ENCODE peak calls at places on chromosome 7, in four cellular contexts. S, Q, G and X are unnamed samples.

GRCh38 chr7:68726386-68726785 is 871.9 kb upstream of the AUTS2 start:
- DNase-seq in S (no peak), Q (no peak), G (no peak), X (no peak)

GRCh38 chr7:163971-164881 is 28.1 kb upstream of the FAM20C start:
- DNase-seq in S (no peak), Q (no peak), G (no peak), X (no peak)

GRCh38 chr7:152760384-152761115 is 998 bp downstream of the ACTR3B start:
- DNase-seq in S (no peak), Q (no peak), G (peak; percentile 33), X (no peak)

GRCh38 chr7:85041599-85042216 is 145.1 kb downstream of the SEMA3D start:
- DNase-seq in S (peak; percentile 62), Q (peak; percentile 55), G (peak; percentile 26), X (peak; percentile 67)

GRCh38 chr7:75875113-75876080 is 3.4 kb upstream of the RHBDD2 start:
- DNase-seq in S (no peak), Q (no peak), G (no peak), X (no peak)

GRCh38 chr7:128442346-128442745 is 13.3 kb upstream of the HILPDA start:
- DNase-seq in S (no peak), Q (no peak), G (no peak), X (no peak)

GRCh38 chr7:116711790-116712189 is 39.8 kb downstream of the MET start:
- DNase-seq in S (no peak), Q (no peak), G (no peak), X (no peak)

GRCh38 chr7:129315916-129316315 is 91.1 kb downstream of the AHCYL2 start:
- DNase-seq in S (no peak), Q (no peak), G (no peak), X (no peak)

GRCh38 chr7:55563596-55564325 is 8.5 kb downstream of the VOPP1 start:
- DNase-seq in S (no peak), Q (no peak), G (no peak), X (no peak)

GRCh38 chr7:144827581-144828139 is 8.2 kb downstream of the TPK1 start:
- DNase-seq in S (no peak), Q (no peak), G (no peak), X (no peak)

GRCh38 chr7:1368682-1369571 is 90.3 kb downstream of the MICALL2 start:
- DNase-seq in S (peak; percentile 27), Q (peak; percentile 10), G (peak; percentile 100), X (no peak)

GRCh38 chr7:1124816-1125602 is 35.0 kb downstream of the ZFAND2A start:
- DNase-seq in S (no peak), Q (no peak), G (no peak), X (no peak)

GRCh38 chr7:32881074-32881982 is 10.2 kb downstream of the KBTBD2 start:
- DNase-seq in S (no peak), Q (no peak), G (no peak), X (no peak)

GRCh38 chr7:123846217-123846891 is 1.4 kb downstream of the HYAL4 start:
- DNase-seq in S (no peak), Q (no peak), G (no peak), X (no peak)

GRCh38 chr7:84219310-84219709 is 24.7 kb upstream of the SEMA3A start:
- DNase-seq in S (no peak), Q (no peak), G (no peak), X (no peak)

GRCh38 chr7:4519819-4520520 is 162.1 kb upstream of the FOXK1 start:
- DNase-seq in S (no peak), Q (no peak), G (no peak), X (no peak)

GRCh38 chr7:158111556-158111880 is 476.1 kb downstream of the PTPRN2 start:
- DNase-seq in S (no peak), Q (no peak), G (no peak), X (no peak)

GRCh38 chr7:5636914-5637313 is 144.5 kb downstream of the RNF216 start:
- DNase-seq in S (no peak), Q (no peak), G (peak; percentile 56), X (no peak)

GRCh38 chr7:123305840-123306375 is 106.1 kb upstream of the SLC13A1 start:
- DNase-seq in S (no peak), Q (no peak), G (no peak), X (no peak)

GRCh38 chr7:131895541-131896173 is 339.2 kb upstream of the PODXL start:
- DNase-seq in S (peak; percentile 78), Q (no peak), G (no peak), X (peak; percentile 7)

GRCh38 chr7:99128076-99128950 is 15.6 kb downstream of the SMURF1 start:
- DNase-seq in S (no peak), Q (no peak), G (peak; percentile 49), X (no peak)

GRCh38 chr7:67937717-67938191 is 941.1 kb downstream of the TYW1 start:
- DNase-seq in S (no peak), Q (no peak), G (no peak), X (peak; percentile 38)

GRCh38 chr7:28434510-28434909 is 22.2 kb downstream of the CREB5 start:
- DNase-seq in S (no peak), Q (no peak), G (no peak), X (no peak)

GRCh38 chr7:28435152-28435551 is 22.8 kb downstream of the CREB5 start:
- DNase-seq in S (no peak), Q (no peak), G (no peak), X (no peak)

GRCh38 chr7:28432105-28432504 is 19.8 kb downstream of the CREB5 start:
- DNase-seq in S (no peak), Q (no peak), G (no peak), X (no peak)

GRCh38 chr7:28433039-28433438 is 20.7 kb downstream of the CREB5 start:
- DNase-seq in S (no peak), Q (no peak), G (no peak), X (no peak)

GRCh38 chr7:28433604-28434254 is 21.4 kb downstream of the CREB5 start:
- DNase-seq in S (no peak), Q (no peak), G (no peak), X (no peak)
- TF ChIP-seq TCF7L2 in S (no peak), Q (no peak), G (no peak), X (no peak)

DNA sequence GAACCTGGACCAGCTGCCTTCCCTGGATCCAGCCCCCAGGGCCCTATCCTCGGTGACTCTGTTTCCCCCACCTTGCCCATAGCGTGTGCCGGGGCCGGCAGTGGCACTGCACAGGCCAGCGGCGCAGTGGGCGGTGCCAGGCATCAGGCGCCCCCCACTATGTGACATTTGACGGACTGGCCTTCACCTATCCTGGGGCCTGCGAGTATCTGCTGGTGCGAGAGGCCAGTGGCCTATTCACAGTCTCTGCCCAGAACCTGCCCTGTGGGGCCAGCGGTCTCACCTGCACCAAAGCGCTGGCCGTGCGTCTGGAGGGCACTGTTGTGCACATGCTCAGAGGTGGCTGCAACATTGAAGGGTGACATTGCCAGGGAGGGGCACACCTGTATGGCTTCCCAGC is 12.0 kb upstream of the ZNF467 start:
- DNase-seq in S (no peak), Q (no peak), G (no peak), X (no peak)
- TF ChIP-seq CTCF in S (no peak), Q (no peak), G (no peak), X (no peak)

GRCh38 chr7:47600199-47601118 is 18.5 kb upstream of the TNS3 start:
- DNase-seq in S (no peak), Q (no peak), G (no peak), X (no peak)
- TF ChIP-seq SIN3A in S (no peak), Q (no peak), G (no peak), X (no peak)

GRCh38 chr7:43534110-43534509 is 48.8 kb upstream of the STK17A start:
- DNase-seq in S (no peak), Q (no peak), G (no peak), X (no peak)

GRCh38 chr7:43537765-43538403 is 45.0 kb upstream of the STK17A start:
- DNase-seq in S (no peak), Q (no peak), G (no peak), X (no peak)

GRCh38 chr7:43535810-43536585 is 46.9 kb upstream of the STK17A start:
- DNase-seq in S (no peak), Q (no peak), G (no peak), X (no peak)

GRCh38 chr7:43536773-43537172 is 46.1 kb upstream of the STK17A start:
- DNase-seq in S (no peak), Q (no peak), G (no peak), X (no peak)

GRCh38 chr7:43535031-43535451 is 47.9 kb upstream of the STK17A start:
- DNase-seq in S (no peak), Q (no peak), G (no peak), X (no peak)
- TF ChIP-seq TCF7L2 in S (no peak), Q (no peak), G (no peak), X (no peak)

DNA sequence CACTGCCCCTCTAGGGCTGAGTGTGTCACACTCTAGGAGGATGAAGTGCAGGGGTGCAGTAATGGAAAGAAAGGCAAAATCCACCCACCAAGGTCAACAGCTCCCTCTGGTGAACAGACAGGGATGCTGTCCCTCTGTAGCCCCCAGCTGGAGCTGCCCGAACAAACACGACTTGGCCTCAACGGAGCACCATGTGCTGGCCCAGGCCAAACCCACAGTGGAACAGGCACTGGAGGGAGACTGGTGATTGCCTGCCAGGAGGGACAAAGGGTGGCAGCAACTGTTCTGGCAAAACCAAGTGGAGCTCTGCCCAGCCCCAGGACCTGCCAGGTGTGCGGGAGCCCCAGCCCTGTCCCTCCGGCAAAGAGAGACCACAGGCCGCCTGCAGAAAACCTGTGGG is 20.7 kb downstream of the PDIA4 start:
- DNase-seq in S (no peak), Q (no peak), G (peak; percentile 48), X (no peak)
- TF ChIP-seq CTCF in S (peak; percentile 31), Q (peak; percentile 42), G (peak; percentile 61), X (no peak)